ENCODE peak calls at places on chromosome 1, in four cellular contexts. S is left ventricle myocardium inferior; O is stimulated activated CD4-positive, alpha-beta T cell treated with anti-CD3 and anti-CD28 coated beads, Interleukin-4, amount 100 ng/mL, for 48 hours; T is GM04504. M is an unnamed sample.

GRCh38 chr1:195097316-195097715 is 1510.9 kb downstream of the KCNT2 start:
- DNase-seq in S (no peak), T (no peak), O (no peak), M (no peak)

GRCh38 chr1:219541946-219542345 is 71.0 kb downstream of the ZC3H11B start:
- DNase-seq in O (no peak), T (no peak), S (no peak), M (no peak)

GRCh38 chr1:41241748-41242644 is at the start of gene SCMH1:
- DNase-seq in S (peak; percentile 46), T (no peak), O (peak; percentile 39), M (peak; percentile 53)

GRCh38 chr1:39788426-39788757 is 273 bp downstream of the BMP8B start:
- DNase-seq in S (no peak), T (no peak), O (no peak), M (no peak)

GRCh38 chr1:156725683-156726280 is 2.5 kb upstream of the METTL25B start:
- DNase-seq in T (peak; percentile 79), S (peak; percentile 88), O (peak; percentile 74), M (peak; percentile 91)

GRCh38 chr1:205665216-205665757 is 15.0 kb downstream of the SLC45A3 start:
- DNase-seq in S (no peak), T (no peak), O (no peak), M (no peak)

GRCh38 chr1:15468145-15468544 is 7.8 kb upstream of the CELA2B start:
- DNase-seq in S (no peak), O (no peak), T (no peak), M (no peak)

GRCh38 chr1:13628218-13628617 is 44.6 kb downstream of the PDPN start:
- DNase-seq in T (no peak), O (no peak), S (no peak), M (no peak)

GRCh38 chr1:156659672-156659993 is 17.6 kb downstream of the NES start:
- DNase-seq in O (no peak), T (no peak), S (no peak), M (no peak)

GRCh38 chr1:240029418-240029817 is 62.3 kb upstream of the FMN2 start:
- DNase-seq in O (no peak), T (no peak), S (no peak), M (no peak)

GRCh38 chr1:115706774-115707425 is 61.6 kb downstream of the CASQ2 start:
- DNase-seq in O (no peak), S (no peak), T (peak; percentile 17), M (no peak)